ENCODE peak calls at places on chromosomes 1 and 21, in five cellular contexts. E is nephron progenitor cell, V is WTC11, S is mesothelial cell of epicardium, J is endothelial cell of umbilical vein. U is an unnamed sample.

GRCh38 chr21:45580576-45581321 is 38.5 kb upstream of the SLC19A1 start:
- DNase-seq in E (no peak), V (peak; percentile 13), S (peak; percentile 17), J (no peak), U (peak; percentile 68)

GRCh38 chr21:39149882-39150281 is 33.4 kb downstream of the PSMG1 start:
- DNase-seq in E (no peak), V (no peak), S (no peak), J (no peak), U (no peak)

GRCh38 chr1:167057297-167057688 is 32.9 kb downstream of the GPA33 start:
- DNase-seq in E (peak; percentile 46), V (peak; percentile 55), S (no peak), J (no peak), U (no peak)

GRCh38 chr1:27348861-27349783 is 7.3 kb downstream of the SYTL1 start:
- DNase-seq in E (peak; percentile 63), V (peak; percentile 80), S (no peak), J (no peak), U (no peak)

GRCh38 chr1:242811092-242811840 is 286.8 kb upstream of the PLD5 start:
- DNase-seq in E (no peak), V (no peak), S (no peak), J (no peak), U (no peak)

GRCh38 chr1:172298146-172298545 is 122.3 kb upstream of the C1orf105 start:
- DNase-seq in E (no peak), V (no peak), S (no peak), J (no peak), U (no peak)

GRCh38 chr1:197496722-197497121 is 228.7 kb downstream of the CRB1 start:
- DNase-seq in E (no peak), V (no peak), S (no peak), J (no peak), U (no peak)

GRCh38 chr1:164637461-164638375 is 78.7 kb downstream of the PBX1 start:
- DNase-seq in E (no peak), V (no peak), S (no peak), J (no peak), U (no peak)

GRCh38 chr21:34947122-34947534 is 102.0 kb downstream of the RUNX1 start:
- DNase-seq in E (no peak), V (no peak), S (no peak), J (no peak), U (no peak)

GRCh38 chr1:82870332-82870731 is 1069.6 kb downstream of the ADGRL2 start:
- DNase-seq in E (no peak), V (no peak), S (no peak), J (no peak), U (no peak)

GRCh38 chr1:68327414-68327813 is 95.1 kb upstream of the WLS start:
- DNase-seq in E (no peak), V (no peak), S (no peak), J (peak; percentile 34), U (no peak)

GRCh38 chr1:17791055-17791390 is 35.9 kb downstream of the ACTL8 start:
- DNase-seq in E (no peak), V (no peak), S (no peak), J (no peak), U (no peak)

GRCh38 chr1:209473023-209473422 is 110.5 kb upstream of the CAMK1G start:
- DNase-seq in E (no peak), V (no peak), S (no peak), J (no peak), U (no peak)

GRCh38 chr1:21626921-21627339 is 42.2 kb downstream of the RAP1GAP start:
- DNase-seq in E (no peak), V (no peak), S (no peak), J (no peak), U (no peak)

GRCh38 chr21:41858466-41859296 is 20.5 kb downstream of the PRDM15 start:
- DNase-seq in E (no peak), V (no peak), S (no peak), J (no peak), U (no peak)

GRCh38 chr1:235018161-235018560 is 110.5 kb downstream of the TOMM20 start:
- DNase-seq in E (no peak), V (no peak), S (no peak), J (no peak), U (no peak)

GRCh38 chr1:36703526-36704208 is 221.0 kb upstream of the CSF3R start:
- DNase-seq in E (peak; percentile 91), V (peak; percentile 93), S (peak; percentile 87), J (peak; percentile 73), U (peak; percentile 84)

GRCh38 chr1:20723159-20723536 is 5.3 kb upstream of the KIF17 start:
- DNase-seq in E (no peak), V (no peak), S (no peak), J (no peak), U (no peak)

GRCh38 chr1:153727463-153728304 is at the start of gene INTS3:
- DNase-seq in E (peak; percentile 98), V (peak; percentile 100), S (peak; percentile 98), J (peak; percentile 100), U (peak; percentile 99)

GRCh38 chr1:44924835-44925464 is 61.4 kb downstream of the EIF2B3 start:
- DNase-seq in E (no peak), V (no peak), S (no peak), J (peak; percentile 93), U (no peak)

GRCh38 chr21:44962481-44962966 is 22.7 kb downstream of the SLX9 start:
- DNase-seq in E (no peak), V (no peak), S (no peak), J (peak; percentile 97), U (no peak)

GRCh38 chr1:234478481-234479309 is at the start of gene TARBP1:
- DNase-seq in E (peak; percentile 77), V (peak; percentile 68), S (peak; percentile 74), J (peak; percentile 75), U (peak; percentile 83)

GRCh38 chr1:205199090-205199930 is 12.2 kb downstream of the DSTYK start:
- DNase-seq in E (no peak), V (no peak), S (no peak), J (no peak), U (no peak)

GRCh38 chr21:42286416-42286815 is 28.8 kb downstream of the TFF3 start:
- DNase-seq in E (no peak), V (no peak), S (no peak), J (no peak), U (no peak)

GRCh38 chr1:173148971-173149370 is 58.2 kb downstream of the TNFSF4 start:
- DNase-seq in E (no peak), V (no peak), S (no peak), J (no peak), U (no peak)

GRCh38 chr1:203480525-203481084 is 5.0 kb downstream of the PRELP start:
- DNase-seq in E (no peak), V (peak; percentile 45), S (no peak), J (peak; percentile 40), U (no peak)

GRCh38 chr1:110234691-110235090 is 24.6 kb downstream of the KCNC4 start:
- DNase-seq in E (no peak), V (no peak), S (no peak), J (no peak), U (no peak)

DNA sequence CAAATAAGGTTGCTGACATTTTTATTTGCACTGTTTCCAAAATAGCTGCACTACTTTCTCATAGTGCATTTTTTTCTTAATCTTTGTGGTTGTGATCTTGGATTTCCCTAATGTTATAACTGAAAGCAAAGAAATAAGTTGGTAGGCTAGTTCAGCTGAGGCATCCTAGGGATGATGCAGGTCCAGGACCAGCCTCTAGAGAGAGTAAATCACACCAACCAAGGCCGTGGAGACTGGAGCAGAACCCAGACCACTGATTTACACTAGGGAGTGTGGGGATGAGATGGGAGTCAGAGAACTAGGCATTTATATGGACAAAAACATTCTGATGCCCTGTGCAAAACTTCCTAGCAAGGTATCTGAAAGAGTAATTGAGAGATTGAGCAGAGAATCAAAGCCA is 104.5 kb downstream of the URB2 start:
- DNase-seq in E (no peak), V (no peak), S (no peak), J (no peak), U (no peak)
- TF ChIP-seq CTCF in E (no peak), V (no peak), S (no peak), J (no peak), U (no peak)

DNA sequence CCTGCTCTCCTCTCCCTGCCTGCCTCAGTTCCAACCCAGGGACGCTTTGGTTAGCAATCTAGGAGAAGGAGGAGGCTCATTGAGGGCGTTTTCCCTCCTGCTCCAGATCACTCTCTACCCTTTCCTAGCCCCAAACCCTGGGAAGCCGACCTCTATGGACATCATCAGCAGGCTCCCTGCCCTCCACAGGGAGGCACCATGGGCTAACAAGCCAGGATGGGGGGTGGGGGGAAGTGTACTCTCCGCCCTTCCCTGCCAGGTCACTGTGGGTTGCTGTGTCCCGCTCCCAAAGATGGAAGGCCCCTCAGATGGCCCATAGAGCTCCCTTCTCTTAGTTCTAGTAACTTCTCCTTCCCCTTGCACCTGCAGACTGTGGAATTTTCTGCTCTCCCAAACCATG is 35.7 kb downstream of the KCND3 start:
- DNase-seq in E (no peak), V (no peak), S (no peak), J (no peak), U (no peak)
- TF ChIP-seq CTCF in E (no peak), V (no peak), S (no peak), J (no peak), U (no peak)

DNA sequence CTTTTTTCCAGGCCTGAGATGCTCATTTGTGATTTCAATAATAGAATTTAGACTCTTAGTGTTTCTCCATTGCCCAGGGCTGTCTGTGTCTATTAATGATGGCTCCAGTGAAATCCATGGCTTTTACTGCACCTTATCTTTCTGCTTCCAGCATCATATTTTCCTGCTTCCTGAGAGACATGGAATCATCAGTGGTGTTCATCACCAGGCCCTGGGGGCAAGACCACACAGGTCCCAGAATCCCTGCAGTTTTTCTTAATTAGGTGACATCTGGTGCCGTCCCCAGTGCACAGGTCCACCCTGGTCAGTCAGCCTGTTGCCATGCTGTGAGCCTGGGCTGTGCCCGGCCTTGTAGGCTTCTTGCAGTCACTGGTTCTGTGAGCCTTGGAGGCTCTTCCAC is 15.5 kb downstream of the NT5C1A start:
- DNase-seq in E (no peak), V (no peak), S (no peak), J (no peak), U (no peak)
- TF ChIP-seq CTCF in E (no peak), V (no peak), S (no peak), J (no peak), U (no peak)

GRCh38 chr1:15757575-15758401 is 807 bp upstream of the FBLIM1 start:
- DNase-seq in E (peak; percentile 53), V (peak; percentile 61), S (no peak), J (peak; percentile 46), U (peak; percentile 72)

GRCh38 chr1:15760520-15761211 is 2.1 kb downstream of the FBLIM1 start:
- DNase-seq in E (peak; percentile 51), V (no peak), S (no peak), J (peak; percentile 86), U (no peak)

GRCh38 chr1:15758953-15759661 is 512 bp downstream of the FBLIM1 start:
- DNase-seq in E (peak; percentile 60), V (peak; percentile 35), S (peak; percentile 57), J (no peak), U (no peak)

GRCh38 chr1:15757016-15757543 is 1.5 kb upstream of the FBLIM1 start:
- DNase-seq in E (no peak), V (no peak), S (no peak), J (no peak), U (no peak)

DNA sequence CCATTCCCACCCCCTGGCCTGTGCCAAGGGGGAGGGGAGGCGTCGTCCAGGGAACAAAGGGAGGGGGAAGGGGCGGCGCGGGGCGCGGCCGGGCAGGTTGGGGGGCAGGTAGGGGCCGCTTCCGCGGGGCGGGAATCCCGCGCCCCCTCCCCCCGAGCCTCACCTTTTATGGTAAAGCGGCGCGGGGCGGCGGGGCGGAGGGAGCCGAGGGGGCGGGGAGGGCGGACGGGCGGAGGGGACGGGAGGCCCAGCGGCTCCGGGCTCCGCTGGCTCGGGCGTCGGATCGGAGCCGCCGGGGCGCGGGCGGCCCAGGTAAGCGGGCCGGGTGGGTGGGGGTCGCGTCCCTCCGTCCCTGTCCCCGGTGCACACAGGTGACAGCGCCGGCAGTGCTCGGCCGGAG is at the start of gene FBLIM1:
- DNase-seq in E (peak; percentile 66), V (peak; percentile 80), S (no peak), J (no peak), U (no peak)
- TF ChIP-seq CTCF in E (no peak), V (no peak), S (no peak), J (no peak), U (no peak)

U was measured in type B pancreatic cell.